ENCODE peak calls at places on chromosomes 13 and 19, in four cellular contexts. Z is trophoblast cell, T is H1, I is H9. W is an unnamed sample.

GRCh38 chr13:35460061-35460460 is 16.4 kb downstream of the MAB21L1 start:
- DNase-seq in I (no peak), T (no peak), Z (no peak), W (no peak)

GRCh38 chr13:114134111-114134943 is 1.9 kb upstream of the RASA3 start:
- DNase-seq in Z (no peak), T (no peak), I (no peak), W (no peak)

GRCh38 chr13:60226507-60226906 is 62.8 kb upstream of the DIAPH3 start:
- DNase-seq in I (peak), T (no peak), Z (peak), W (peak)

GRCh38 chr13:64675256-64675892 is 2554.8 kb downstream of the PCDH9 start:
- DNase-seq in T (no peak), I (no peak), Z (peak), W (peak)

GRCh38 chr19:30887042-30887441 is 462.2 kb downstream of the TSHZ3 start:
- DNase-seq in T (no peak), I (peak), Z (no peak), W (no peak)

GRCh38 chr19:50258918-50259372 is 55.5 kb downstream of the MYH14 start:
- DNase-seq in T (peak), I (peak), Z (no peak), W (no peak)

GRCh38 chr19:15199652-15200574 is 882 bp downstream of the NOTCH3 start:
- DNase-seq in Z (no peak), T (peak), I (peak), W (peak)

GRCh38 chr13:94309997-94310842 is 169.3 kb downstream of the DCT start:
- DNase-seq in T (no peak), I (no peak), Z (no peak), W (peak)

GRCh38 chr13:92487238-92487637 is 739.4 kb upstream of the GPC6 start:
- DNase-seq in Z (no peak), I (no peak), T (no peak), W (no peak)

GRCh38 chr13:52161193-52161646 is 1.8 kb upstream of the NEK3 start:
- DNase-seq in I (no peak), T (no peak), Z (no peak), W (no peak)

GRCh38 chr19:11197291-11198174 is at the start of gene KANK2:
- DNase-seq in T (peak), I (peak), Z (peak), W (peak)

GRCh38 chr13:112686987-112687386 is 2.9 kb upstream of the ATP11A start:
- DNase-seq in T (peak), Z (no peak), I (peak), W (no peak)

GRCh38 chr19:21608571-21608970 is 103.2 kb downstream of the ZNF429 start:
- DNase-seq in T (no peak), Z (no peak), I (no peak), W (no peak)

GRCh38 chr19:39599116-39599515 is 3.2 kb upstream of the LGALS13 start:
- DNase-seq in I (no peak), T (peak), Z (peak), W (peak)

GRCh38 chr19:33252418-33252962 is 26.8 kb upstream of the SLC7A10 start:
- DNase-seq in I (no peak), Z (no peak), T (no peak), W (no peak)

GRCh38 chr19:51002542-51003311 is 1.3 kb upstream of the KLK8 start:
- DNase-seq in I (peak), Z (no peak), T (peak), W (no peak)

GRCh38 chr19:35015576-35016351 is 14.5 kb upstream of the SCN1B start:
- DNase-seq in Z (no peak), I (no peak), T (no peak), W (peak)

GRCh38 chr19:46856062-46857022 is 4.5 kb upstream of the ARHGAP35 start:
- DNase-seq in T (peak), I (peak), Z (peak), W (peak)

GRCh38 chr19:15702590-15702930 is 25.3 kb upstream of the OR10H2 start:
- DNase-seq in I (no peak), Z (peak), T (no peak), W (no peak)

GRCh38 chr13:81493144-81493543 is 1152.2 kb upstream of the SPRY2 start:
- DNase-seq in Z (no peak), T (no peak), I (no peak), W (no peak)

GRCh38 chr13:78241278-78241919 is 322.8 kb upstream of the EDNRB start:
- DNase-seq in Z (peak), I (peak), T (peak), W (peak)

GRCh38 chr19:45901432-45901903 is 945 bp downstream of the MYPOP start:
- DNase-seq in Z (peak), I (peak), T (no peak), W (peak)

GRCh38 chr19:5563941-5564612 is 3.7 kb downstream of the TINCR start:
- DNase-seq in I (no peak), T (no peak), Z (peak), W (peak)

GRCh38 chr13:68467160-68467559 is 1237.0 kb upstream of the PCDH9 start:
- DNase-seq in T (no peak), Z (no peak), I (no peak), W (no peak)

GRCh38 chr13:50388481-50388880 is 373.2 kb downstream of the KCNRG start:
- DNase-seq in T (no peak), Z (no peak), I (no peak), W (no peak)

GRCh38 chr19:50519006-50519575 is 5.4 kb upstream of the ASPDH start:
- DNase-seq in Z (no peak), I (no peak), T (no peak), W (no peak)

GRCh38 chr19:18098891-18099622 is 1.5 kb downstream of the MAST3 start:
- DNase-seq in I (no peak), Z (no peak), T (no peak), W (no peak)

GRCh38 chr13:44899967-44900366 is 89.3 kb downstream of the NUFIP1 start:
- DNase-seq in I (no peak), T (no peak), Z (no peak), W (no peak)

DNA sequence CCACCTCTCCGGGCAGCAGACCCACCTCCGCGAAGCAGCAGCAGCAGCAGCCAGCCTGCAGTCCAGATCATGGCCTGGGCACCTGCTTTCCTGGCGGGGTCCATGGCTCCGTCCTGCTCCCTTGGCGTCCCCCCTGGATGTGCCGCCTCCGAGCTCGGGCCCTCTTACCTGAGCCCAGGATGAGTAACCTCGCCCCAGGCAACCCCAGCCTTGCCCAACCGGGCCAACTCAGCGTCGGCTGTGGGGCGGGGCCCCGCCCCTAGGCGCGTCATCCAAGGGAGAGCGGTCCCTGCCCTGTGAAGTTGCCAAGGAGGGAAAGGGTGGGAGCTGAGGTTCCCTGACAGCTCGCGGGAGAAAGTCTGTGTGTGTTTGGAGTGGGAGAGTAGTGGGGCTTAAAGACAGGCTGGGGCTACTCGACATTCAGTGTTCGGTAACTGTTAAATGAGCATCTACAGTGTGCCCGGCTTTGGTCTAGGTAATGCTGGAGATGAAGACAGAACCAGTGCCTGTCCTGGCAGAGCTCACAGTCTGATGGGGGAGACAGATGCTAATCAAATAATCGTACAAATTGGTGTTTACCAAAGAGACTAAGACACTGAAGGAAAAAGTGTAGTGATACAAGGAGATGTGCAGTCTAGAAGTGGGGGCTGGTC is at the start of gene LYPD3:
- DNase-seq in I (peak), Z (peak), T (peak), W (peak)
- H2BK120ac ChIP-seq in I (no peak), Z (no peak), T (no peak), W (peak)

DNA sequence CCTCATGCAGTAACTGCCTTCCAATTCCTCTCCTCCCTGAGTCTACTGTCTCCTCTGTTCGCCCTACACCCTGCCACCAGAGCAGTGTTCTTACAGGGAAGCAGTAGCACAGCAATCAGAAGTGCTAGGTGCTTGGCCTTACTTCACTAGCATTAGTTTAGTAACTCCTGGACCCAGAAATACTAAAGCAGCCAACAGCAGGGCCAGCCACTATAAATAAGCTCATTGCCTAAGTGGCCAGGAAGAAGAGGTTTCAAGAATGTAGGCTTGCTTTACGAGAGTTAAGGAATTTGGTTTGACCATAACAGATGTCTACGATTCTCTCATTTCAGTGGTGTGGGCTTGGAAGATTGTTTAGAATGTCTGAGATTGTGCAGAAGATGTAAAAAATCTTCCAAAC is 103.4 kb downstream of the ZAR1L start:
- DNase-seq in T (no peak), Z (no peak), I (no peak), W (peak)
- H2BK120ac ChIP-seq in T (no peak), Z (no peak), I (no peak), W (peak)

DNA sequence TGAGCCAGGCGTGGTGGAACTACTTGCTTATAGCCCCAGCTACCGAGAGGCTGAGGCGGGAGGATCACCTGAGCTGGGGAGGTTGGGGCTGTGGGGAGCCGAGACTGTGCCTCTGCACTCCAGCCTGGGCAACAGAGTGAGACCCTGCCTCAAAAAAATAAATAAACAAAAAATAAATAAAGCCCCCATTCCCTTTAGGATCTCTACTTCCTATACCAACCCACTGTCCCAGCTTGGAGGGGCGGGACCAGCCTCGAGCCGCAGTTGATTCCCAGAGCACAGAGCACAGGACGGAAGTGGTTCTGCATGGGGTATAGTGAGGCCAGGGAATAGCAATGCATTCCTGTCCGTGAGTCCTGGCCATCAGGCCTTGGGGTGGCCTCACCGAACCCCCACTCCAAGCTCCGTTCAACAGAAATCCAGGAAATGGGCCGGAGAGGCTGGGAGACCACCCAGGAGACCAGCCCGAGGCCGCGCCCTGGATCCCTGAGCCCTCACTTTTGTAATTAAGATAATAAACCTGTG is 4.8 kb upstream of the PTBP1 start:
- DNase-seq in T (no peak), Z (no peak), I (peak), W (no peak)
- H2BK120ac ChIP-seq in T (no peak), Z (no peak), I (no peak), W (no peak)

GRCh38 chr19:41276231-41276630 is 12.1 kb downstream of the HNRNPUL1 start:
- DNase-seq in T (no peak), Z (no peak), I (no peak), W (peak)

GRCh38 chr19:41273076-41273475 is 8.9 kb downstream of the HNRNPUL1 start:
- DNase-seq in I (no peak), Z (no peak), T (no peak), W (no peak)

GRCh38 chr19:41278478-41278877 is 14.3 kb downstream of the HNRNPUL1 start:
- DNase-seq in Z (no peak), T (no peak), I (no peak), W (no peak)
- H2BK120ac ChIP-seq in Z (no peak), T (no peak), I (no peak), W (no peak)

DNA sequence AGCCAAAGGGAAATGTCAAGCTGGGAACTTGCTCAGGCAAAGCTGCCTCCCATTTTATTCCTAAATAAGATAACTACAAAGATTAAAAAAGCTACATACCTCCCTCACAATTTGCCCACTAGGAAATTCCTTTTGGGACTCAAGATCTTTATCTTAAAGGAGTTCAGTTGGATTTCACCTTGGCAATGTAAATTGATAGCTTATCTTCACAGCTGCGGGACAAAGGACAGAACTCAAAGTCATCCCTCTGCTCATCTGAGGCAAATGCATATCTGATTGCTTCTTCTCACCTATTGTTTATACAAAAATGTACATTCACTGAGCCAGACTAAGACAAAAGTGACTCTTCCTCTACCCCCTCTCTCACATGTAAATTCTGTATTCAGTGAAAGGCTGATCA is 47.8 kb downstream of the FGF14 start:
- DNase-seq in I (no peak), Z (no peak), T (no peak), W (no peak)
- H2BK120ac ChIP-seq in I (no peak), Z (no peak), T (no peak), W (no peak)